ENCODE peak calls at places on chromosomes 6 and 20, in four cellular contexts. One of them, this sample, is unnamed.
A peak's percentile ranks its signal among the peaks of the same experiment; 100 is the strongest.

GRCh38 chr6:3929281-3929798 is 80.2 kb downstream of the FAM50B start:
- DNase-seq in tibial artery: no peak
- DNase-seq in uterus: peak; percentile 78
- DNase-seq in mammary epithelial cell: no peak
- DNase-seq in this sample: no peak

GRCh38 chr6:132007474-132008190 is 56.5 kb upstream of the CCN2 start:
- DNase-seq in tibial artery: no peak
- DNase-seq in uterus: no peak
- DNase-seq in mammary epithelial cell: peak; percentile 61
- DNase-seq in this sample: peak; percentile 17

GRCh38 chr6:45032426-45032825 is 295.7 kb upstream of the RUNX2 start:
- DNase-seq in tibial artery: no peak
- DNase-seq in uterus: no peak
- DNase-seq in mammary epithelial cell: no peak
- DNase-seq in this sample: no peak

GRCh38 chr6:151325075-151326050 is 66.0 kb downstream of the ZBTB2 start:
- DNase-seq in tibial artery: peak; percentile 76
- DNase-seq in uterus: peak; percentile 63
- DNase-seq in mammary epithelial cell: peak; percentile 60
- DNase-seq in this sample: peak; percentile 60

GRCh38 chr6:79280756-79281155 is 46.3 kb upstream of the HMGN3 start:
- DNase-seq in tibial artery: no peak
- DNase-seq in uterus: no peak
- DNase-seq in mammary epithelial cell: no peak
- DNase-seq in this sample: no peak

GRCh38 chr6:54194067-54194466 is 82.8 kb downstream of the MLIP start:
- DNase-seq in tibial artery: no peak
- DNase-seq in uterus: no peak
- DNase-seq in mammary epithelial cell: peak; percentile 29
- DNase-seq in this sample: peak; percentile 20

GRCh38 chr20:42945194-42945593 is 244.5 kb downstream of the PTPRT start:
- DNase-seq in tibial artery: no peak
- DNase-seq in uterus: no peak
- DNase-seq in mammary epithelial cell: no peak
- DNase-seq in this sample: no peak

GRCh38 chr6:42555477-42556457 is 8.1 kb upstream of the UBR2 start:
- DNase-seq in tibial artery: no peak
- DNase-seq in uterus: no peak
- DNase-seq in mammary epithelial cell: peak; percentile 25
- DNase-seq in this sample: peak; percentile 43

GRCh38 chr20:63577317-63577894 is 3.4 kb upstream of the HELZ2 start:
- DNase-seq in tibial artery: no peak
- DNase-seq in uterus: no peak
- DNase-seq in mammary epithelial cell: no peak
- DNase-seq in this sample: no peak

GRCh38 chr6:14966111-14966901 is 279.6 kb upstream of the JARID2 start:
- DNase-seq in tibial artery: no peak
- DNase-seq in uterus: no peak
- DNase-seq in mammary epithelial cell: no peak
- DNase-seq in this sample: peak; percentile 16

DNA sequence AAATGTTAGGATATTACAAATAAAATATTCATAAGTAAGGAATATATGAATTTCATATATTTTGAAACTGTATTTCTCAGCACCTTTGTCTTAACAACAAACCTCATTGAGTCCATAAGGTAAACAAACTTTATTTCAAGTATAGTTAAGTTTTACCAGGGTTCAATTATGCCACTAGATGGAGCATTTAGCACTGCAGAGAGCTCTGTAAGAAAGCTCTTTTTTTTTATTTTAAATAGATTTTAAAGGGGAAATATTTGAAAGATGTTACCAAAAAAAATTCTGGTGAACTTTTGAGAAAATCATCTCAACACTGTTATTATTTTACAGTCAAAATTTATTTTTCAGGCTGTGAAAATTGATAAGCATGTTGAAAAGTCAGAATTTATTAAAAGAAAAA is 955.2 kb upstream of the EYS start:
- DNase-seq in tibial artery: no peak
- DNase-seq in uterus: no peak
- DNase-seq in mammary epithelial cell: no peak
- DNase-seq in this sample: peak; percentile 32
- TF ChIP-seq CTCF in tibial artery: peak; percentile 22
- TF ChIP-seq CTCF in uterus: peak; percentile 13
- TF ChIP-seq CTCF in mammary epithelial cell: no peak
- TF ChIP-seq CTCF in this sample: peak; percentile 61

DNA sequence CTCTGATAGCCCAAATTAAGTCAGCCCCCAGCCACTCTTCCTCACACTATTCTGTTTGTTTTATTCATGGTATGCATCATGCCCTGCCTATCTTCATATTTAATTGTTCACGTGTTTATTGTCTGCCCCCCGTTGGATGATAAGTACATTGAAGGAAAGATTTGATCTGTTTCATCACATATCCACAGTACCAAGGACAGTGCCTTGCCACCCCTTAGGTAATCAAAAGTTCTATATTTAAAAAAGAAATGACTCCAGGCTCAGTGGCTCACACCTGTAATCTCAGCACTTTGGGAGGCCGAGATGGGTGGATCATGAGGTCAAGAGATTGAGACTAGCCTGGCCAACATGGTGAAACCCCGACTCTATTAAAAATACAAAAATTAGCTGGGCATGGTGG is 10.2 kb upstream of the RIN2 start:
- DNase-seq in tibial artery: no peak
- DNase-seq in uterus: no peak
- DNase-seq in mammary epithelial cell: no peak
- DNase-seq in this sample: no peak
- TF ChIP-seq CTCF in tibial artery: no peak
- TF ChIP-seq CTCF in uterus: no peak
- TF ChIP-seq CTCF in mammary epithelial cell: no peak
- TF ChIP-seq CTCF in this sample: no peak

DNA sequence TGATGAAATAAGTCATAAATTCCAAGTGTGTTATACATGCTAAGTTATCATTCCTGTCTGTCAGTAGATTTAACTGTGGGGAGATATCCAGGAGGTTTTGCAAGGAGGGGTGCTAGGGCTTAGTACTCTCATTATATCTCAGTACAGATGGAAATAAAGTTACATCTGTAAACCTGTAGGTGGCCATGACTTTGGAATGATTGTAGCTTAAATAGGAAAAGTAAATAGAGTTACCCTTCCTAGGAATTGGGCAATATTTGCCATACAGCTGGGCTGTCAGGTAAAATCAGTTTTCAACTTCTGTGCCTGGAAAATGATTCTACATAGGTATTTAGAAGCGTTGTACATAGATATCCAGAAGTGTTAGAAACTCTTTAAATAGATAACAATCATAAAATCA is 19.8 kb upstream of the TGM3 start:
- DNase-seq in tibial artery: no peak
- DNase-seq in uterus: no peak
- DNase-seq in mammary epithelial cell: no peak
- DNase-seq in this sample: no peak
- TF ChIP-seq CTCF in tibial artery: no peak
- TF ChIP-seq CTCF in uterus: no peak
- TF ChIP-seq CTCF in mammary epithelial cell: no peak
- TF ChIP-seq CTCF in this sample: no peak

GRCh38 chr6:139373154-139373927 is 1.1 kb downstream of the CITED2 start:
- DNase-seq in tibial artery: peak; percentile 59
- DNase-seq in uterus: peak; percentile 56
- DNase-seq in mammary epithelial cell: peak; percentile 63
- DNase-seq in this sample: peak; percentile 63
- TF ChIP-seq CTCF in tibial artery: peak; percentile 17
- TF ChIP-seq CTCF in uterus: peak; percentile 33
- TF ChIP-seq CTCF in mammary epithelial cell: peak; percentile 23
- TF ChIP-seq CTCF in this sample: peak; percentile 29

DNA sequence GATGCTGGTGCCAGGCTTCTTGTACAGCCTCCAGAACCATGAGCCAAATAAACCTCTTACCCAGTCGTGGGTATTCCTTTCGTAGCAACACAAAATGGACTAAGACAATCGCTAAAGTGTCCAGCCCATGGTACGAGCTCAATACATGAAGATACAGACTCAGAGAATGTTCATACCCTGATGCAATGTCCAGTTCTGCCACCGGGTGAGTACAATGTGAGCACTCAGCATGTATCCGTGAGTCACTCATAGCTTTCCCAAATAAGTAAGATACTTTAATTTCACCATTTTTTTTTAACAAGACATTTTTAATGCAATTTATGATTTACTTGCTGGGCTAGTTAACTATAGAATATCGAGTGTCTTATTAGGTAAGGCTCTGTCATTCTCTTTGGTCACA is 26.7 kb upstream of the PDE10A start:
- DNase-seq in tibial artery: no peak
- DNase-seq in uterus: no peak
- DNase-seq in mammary epithelial cell: no peak
- DNase-seq in this sample: peak; percentile 11
- TF ChIP-seq CTCF in tibial artery: no peak
- TF ChIP-seq CTCF in uterus: no peak
- TF ChIP-seq CTCF in mammary epithelial cell: no peak
- TF ChIP-seq CTCF in this sample: no peak

GRCh38 chr6:119627908-119628669 is 278.5 kb upstream of the MAN1A1 start:
- DNase-seq in tibial artery: no peak
- DNase-seq in uterus: no peak
- DNase-seq in mammary epithelial cell: peak; percentile 80
- DNase-seq in this sample: peak; percentile 45

GRCh38 chr6:119633461-119633860 is 283.9 kb upstream of the MAN1A1 start:
- DNase-seq in tibial artery: no peak
- DNase-seq in uterus: no peak
- DNase-seq in mammary epithelial cell: no peak
- DNase-seq in this sample: no peak

GRCh38 chr6:119626884-119627619 is 277.5 kb upstream of the MAN1A1 start:
- DNase-seq in tibial artery: no peak
- DNase-seq in uterus: no peak
- DNase-seq in mammary epithelial cell: peak; percentile 31
- DNase-seq in this sample: no peak

GRCh38 chr6:119630561-119631192 is 281.1 kb upstream of the MAN1A1 start:
- DNase-seq in tibial artery: no peak
- DNase-seq in uterus: no peak
- DNase-seq in mammary epithelial cell: no peak
- DNase-seq in this sample: no peak

GRCh38 chr6:119628691-119629621 is 279.4 kb upstream of the MAN1A1 start:
- DNase-seq in tibial artery: no peak
- DNase-seq in uterus: no peak
- DNase-seq in mammary epithelial cell: no peak
- DNase-seq in this sample: no peak
- TF ChIP-seq CTCF in tibial artery: no peak
- TF ChIP-seq CTCF in uterus: no peak
- TF ChIP-seq CTCF in mammary epithelial cell: peak; percentile 18
- TF ChIP-seq CTCF in this sample: no peak

GRCh38 chr6:44028767-44029166 is 98.5 kb downstream of the MRPL14 start:
- DNase-seq in tibial artery: no peak
- DNase-seq in uterus: peak; percentile 58
- DNase-seq in mammary epithelial cell: peak; percentile 28
- DNase-seq in this sample: peak; percentile 66
- TF ChIP-seq CTCF in tibial artery: no peak
- TF ChIP-seq CTCF in uterus: peak; percentile 7
- TF ChIP-seq CTCF in mammary epithelial cell: no peak
- TF ChIP-seq CTCF in this sample: peak; percentile 13

DNA sequence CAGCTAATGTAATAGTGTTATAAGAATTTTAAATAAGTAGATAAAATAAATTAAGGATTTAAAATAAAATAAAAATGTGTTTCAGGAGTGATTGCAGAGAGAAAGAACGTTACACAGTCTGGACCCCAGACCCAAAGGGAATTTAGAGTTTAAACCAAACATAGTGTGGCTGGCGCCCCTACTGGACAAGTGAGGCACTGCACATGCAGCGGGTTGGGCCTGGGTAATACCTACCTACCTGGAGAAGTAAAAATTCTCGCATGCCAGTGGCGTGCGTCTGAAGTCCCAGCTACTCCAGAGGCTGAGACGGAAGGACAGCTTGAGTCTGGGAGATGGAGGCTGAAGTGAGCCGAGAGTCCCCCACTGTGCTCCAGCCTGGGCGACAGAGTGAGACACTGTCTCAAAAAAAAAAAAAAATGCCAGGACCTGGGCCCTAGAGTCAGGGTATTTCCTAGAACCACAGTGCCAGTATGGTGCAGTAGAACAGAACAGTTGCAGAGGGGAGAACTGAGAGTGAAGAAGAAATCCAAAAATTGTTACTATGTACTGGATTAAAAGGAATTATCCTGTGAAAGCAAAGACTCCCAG is 71.4 kb upstream of the TCF21 start:
- DNase-seq in tibial artery: no peak
- DNase-seq in uterus: no peak
- DNase-seq in mammary epithelial cell: no peak
- DNase-seq in this sample: no peak
- TF ChIP-seq CTCF in tibial artery: peak; percentile 23
- TF ChIP-seq CTCF in uterus: peak; percentile 20
- TF ChIP-seq CTCF in mammary epithelial cell: peak; percentile 58
- TF ChIP-seq CTCF in this sample: peak; percentile 31

DNA sequence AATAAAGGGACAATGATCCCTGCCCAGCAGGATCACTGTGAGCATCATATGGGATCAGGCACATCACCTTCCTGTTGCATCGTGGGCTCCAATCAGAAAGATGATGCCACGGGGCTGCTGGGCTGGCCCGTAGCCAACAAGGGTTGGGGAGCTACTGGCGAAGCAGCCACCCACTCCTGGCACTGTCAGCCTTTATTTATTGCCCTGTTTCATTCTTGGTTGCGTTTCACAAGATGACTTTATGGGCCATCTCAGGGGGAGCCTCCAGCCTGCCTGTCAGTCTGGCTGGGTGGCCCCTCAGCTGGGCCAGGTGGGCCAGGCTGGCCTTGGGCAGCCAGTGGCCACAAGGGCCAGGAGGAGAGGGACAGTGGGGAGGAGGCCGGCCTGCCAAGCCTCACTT is 17.3 kb downstream of the VSTM2L start:
- DNase-seq in tibial artery: no peak
- DNase-seq in uterus: no peak
- DNase-seq in mammary epithelial cell: no peak
- DNase-seq in this sample: no peak
- TF ChIP-seq CTCF in tibial artery: no peak
- TF ChIP-seq CTCF in uterus: no peak
- TF ChIP-seq CTCF in mammary epithelial cell: no peak
- TF ChIP-seq CTCF in this sample: no peak

GRCh38 chr6:38191418-38191817 is 371.9 kb downstream of the ZFAND3 start:
- DNase-seq in tibial artery: no peak
- DNase-seq in uterus: no peak
- DNase-seq in mammary epithelial cell: no peak
- DNase-seq in this sample: no peak
- TF ChIP-seq CTCF in tibial artery: no peak
- TF ChIP-seq CTCF in uterus: no peak
- TF ChIP-seq CTCF in mammary epithelial cell: no peak
- TF ChIP-seq CTCF in this sample: no peak

This sample was measured in MCF 10A.